ENCODE peak calls at places on chromosomes 5 and 9, in ten cellular contexts. J is lower leg skin, U is OCI-LY7, D is tibial nerve, Q is nephron progenitor cell, X is bronchial epithelial cell, R is omental fat pad, B is right atrium auricular region, O is A549, L is Peyer's patch. M is an unnamed sample.

GRCh38 chr9:123867034-123867433 is 62.9 kb downstream of the DENND1A start:
- DNase-seq in D (no peak), B (no peak), U (peak), L (no peak), X (no peak), O (no peak), J (no peak), R (no peak), Q (no peak), M (no peak)

GRCh38 chr9:138098908-138099791 is 221.6 kb downstream of the CACNA1B start:
- DNase-seq in R (no peak), X (no peak), D (no peak), B (no peak), J (no peak), U (no peak), L (peak), Q (no peak), O (no peak), M (no peak)

GRCh38 chr5:128380324-128380723 is 157.7 kb downstream of the FBN2 start:
- DNase-seq in B (no peak), O (no peak), Q (peak), X (no peak), U (no peak), J (no peak), L (no peak), R (no peak), D (no peak), M (no peak)

GRCh38 chr5:26727916-26728315 is 310.5 kb downstream of the CDH9 start:
- DNase-seq in X (no peak), Q (no peak), J (no peak), R (no peak), L (no peak), U (no peak), B (no peak), D (no peak), O (no peak), M (no peak)

GRCh38 chr5:102296229-102296817 is at the start of gene SLCO4C1:
- DNase-seq in L (peak), B (no peak), D (peak), X (peak), R (no peak), O (peak), Q (peak), U (no peak), J (peak), M (peak)

GRCh38 chr5:33679791-33680190 is 212.0 kb downstream of the ADAMTS12 start:
- DNase-seq in J (no peak), L (no peak), R (no peak), B (no peak), U (no peak), Q (no peak), D (no peak), X (no peak), O (no peak), M (no peak)

GRCh38 chr9:106432631-106433030 is 430.3 kb upstream of the ZNF462 start:
- DNase-seq in J (no peak), R (no peak), Q (no peak), B (no peak), U (no peak), X (peak), L (no peak), O (no peak), D (no peak), M (no peak)

GRCh38 chr5:122704247-122705036 is 70.4 kb upstream of the SNX2 start:
- DNase-seq in J (no peak), U (peak), O (peak), D (no peak), X (peak), R (no peak), L (no peak), B (no peak), Q (no peak), M (no peak)

GRCh38 chr9:117720555-117720954 is 16.4 kb downstream of the TLR4 start:
- DNase-seq in B (peak), L (peak), R (no peak), O (no peak), X (no peak), Q (no peak), U (no peak), D (peak), J (peak), M (no peak)

GRCh38 chr5:33736510-33736909 is 155.3 kb downstream of the ADAMTS12 start:
- DNase-seq in O (peak), B (no peak), R (no peak), D (no peak), U (no peak), J (no peak), X (no peak), L (no peak), Q (no peak), M (no peak)

GRCh38 chr5:16152601-16153568 is 26.7 kb downstream of the MARCHF11 start:
- DNase-seq in D (no peak), L (no peak), O (no peak), Q (no peak), X (peak), U (no peak), R (no peak), J (no peak), B (no peak), M (no peak)

GRCh38 chr9:14062449-14063187 is 251.3 kb downstream of the NFIB start:
- DNase-seq in O (no peak), B (no peak), U (no peak), X (peak), J (no peak), L (no peak), D (no peak), R (no peak), Q (no peak), M (no peak)

GRCh38 chr5:143494162-143494561 is 90.7 kb upstream of the NR3C1 start:
- DNase-seq in J (no peak), Q (no peak), U (no peak), X (peak), O (peak), D (no peak), R (no peak), L (no peak), B (no peak), M (no peak)

GRCh38 chr9:97096793-97097192 is 57.9 kb upstream of the CTSV start:
- DNase-seq in O (no peak), R (no peak), X (no peak), D (no peak), L (no peak), Q (no peak), B (no peak), U (no peak), J (no peak), M (no peak)

GRCh38 chr5:56814963-56815656 is at the start of gene MAP3K1:
- DNase-seq in Q (peak), J (peak), B (peak), L (peak), R (no peak), X (peak), D (peak), O (peak), U (peak), M (peak)

GRCh38 chr5:112006721-112007120 is 249.7 kb upstream of the NREP start:
- DNase-seq in X (peak), R (no peak), B (no peak), O (no peak), Q (no peak), U (no peak), D (no peak), J (no peak), L (no peak), M (no peak)

GRCh38 chr9:27344776-27345175 is 47.8 kb upstream of the EQTN start:
- DNase-seq in D (no peak), Q (no peak), R (no peak), L (no peak), B (no peak), O (no peak), J (no peak), X (no peak), U (no peak), M (no peak)

GRCh38 chr9:132978451-132979087 is at the start of gene GFI1B:
- DNase-seq in B (no peak), U (no peak), L (no peak), R (no peak), X (no peak), D (no peak), O (no peak), J (no peak), Q (no peak), M (no peak)

GRCh38 chr9:133113928-133114351 is 7.1 kb downstream of the RALGDS start:
- DNase-seq in L (no peak), R (no peak), J (no peak), O (no peak), B (no peak), Q (peak), U (no peak), D (no peak), X (no peak), M (no peak)

GRCh38 chr9:95649801-95650213 is 133.0 kb upstream of the PTCH1 start:
- DNase-seq in D (no peak), L (no peak), Q (no peak), R (no peak), J (no peak), B (no peak), O (no peak), X (no peak), U (no peak), M (no peak)

GRCh38 chr9:2208465-2208864 is 193.3 kb downstream of the SMARCA2 start:
- DNase-seq in D (no peak), X (no peak), J (no peak), O (no peak), Q (no peak), R (no peak), B (no peak), U (no peak), L (no peak), M (no peak)

GRCh38 chr5:96572864-96573512 is 89.2 kb upstream of the CAST start:
- DNase-seq in D (no peak), O (peak), U (no peak), X (peak), L (no peak), J (no peak), Q (no peak), B (no peak), R (no peak), M (no peak)

GRCh38 chr9:94921072-94921471 is 194.6 kb downstream of the AOPEP start:
- DNase-seq in D (no peak), X (peak), R (no peak), Q (peak), J (no peak), O (peak), L (no peak), B (no peak), U (no peak), M (no peak)

GRCh38 chr5:118854819-118855218 is 133.5 kb downstream of the DTWD2 start:
- DNase-seq in Q (no peak), O (no peak), J (no peak), X (no peak), D (no peak), R (no peak), U (no peak), L (no peak), B (no peak), M (no peak)

GRCh38 chr5:73596705-73597328 is 29.2 kb upstream of the ARHGEF28 start:
- DNase-seq in U (peak), R (no peak), O (peak), D (peak), B (no peak), X (peak), L (peak), Q (peak), J (no peak), M (no peak)

GRCh38 chr9:3909966-3910650 is 384.3 kb upstream of the RFX3 start:
- DNase-seq in R (no peak), D (no peak), B (no peak), O (no peak), U (no peak), X (no peak), Q (no peak), J (no peak), L (no peak), M (no peak)

GRCh38 chr9:21995652-21996275 is 1.2 kb downstream of the CDKN2B-AS1 start:
- DNase-seq in D (no peak), J (peak), Q (peak), B (peak), R (no peak), X (no peak), L (peak), U (peak), O (no peak), M (no peak)

GRCh38 chr5:43192558-43193170 is 639 bp downstream of the NIM1K start:
- DNase-seq in D (peak), B (no peak), L (peak), R (no peak), U (no peak), O (no peak), Q (peak), X (peak), J (no peak), M (peak)

GRCh38 chr9:77885104-77885672 is 146.4 kb downstream of the GNAQ start:
- DNase-seq in L (no peak), J (no peak), B (no peak), R (no peak), X (peak), D (no peak), O (no peak), Q (no peak), U (no peak), M (no peak)

GRCh38 chr5:157160001-157160400 is 6.1 kb downstream of the GARIN3 start:
- DNase-seq in Q (no peak), L (no peak), R (no peak), J (no peak), O (no peak), D (no peak), B (peak), X (no peak), U (no peak), M (no peak)

GRCh38 chr9:133956520-133957076 is 35.5 kb downstream of the VAV2 start:
- DNase-seq in Q (peak), U (peak), J (no peak), O (no peak), D (no peak), R (no peak), L (no peak), X (no peak), B (no peak), M (peak)

GRCh38 chr9:6443661-6444060 is 30.7 kb downstream of the UHRF2 start:
- DNase-seq in U (no peak), Q (no peak), R (no peak), B (no peak), D (no peak), L (no peak), X (no peak), J (no peak), O (no peak), M (no peak)

GRCh38 chr5:11785771-11786342 is 118.4 kb downstream of the CTNND2 start:
- DNase-seq in B (no peak), D (no peak), L (no peak), O (no peak), X (no peak), Q (no peak), J (no peak), R (no peak), U (no peak), M (no peak)

GRCh38 chr5:179617930-179618329 is 5.5 kb downstream of the HNRNPH1 start:
- DNase-seq in D (no peak), U (no peak), R (no peak), Q (no peak), J (no peak), B (no peak), O (no peak), X (no peak), L (no peak), M (no peak)

GRCh38 chr5:104573979-104574709 is 1011.6 kb upstream of the NUDT12 start:
- DNase-seq in Q (no peak), U (no peak), R (no peak), J (no peak), X (no peak), B (no peak), D (no peak), L (no peak), O (no peak), M (no peak)
- TF ChIP-seq CTCF in Q (no peak), U (no peak), R (no peak), J (no peak), X (no peak), B (no peak), D (no peak), L (no peak), O (no peak), M (no peak)

GRCh38 chr9:9912459-9912858 is 700.3 kb downstream of the PTPRD start:
- DNase-seq in B (no peak), J (no peak), R (no peak), X (peak), U (peak), D (no peak), Q (no peak), L (no peak), O (no peak), M (no peak)
- TF ChIP-seq CTCF in B (peak), J (no peak), R (no peak), X (peak), U (peak), D (no peak), Q (peak), L (no peak), O (no peak), M (no peak)

GRCh38 chr9:882416-882931 is 41.0 kb downstream of the DMRT1 start:
- DNase-seq in Q (no peak), D (no peak), B (no peak), L (no peak), X (peak), O (peak), R (no peak), U (peak), J (no peak), M (no peak)
- TF ChIP-seq CTCF in Q (no peak), D (no peak), B (no peak), L (no peak), X (peak), O (no peak), R (no peak), U (peak), J (no peak), M (no peak)

GRCh38 chr9:88721028-88721427 is 186.1 kb downstream of the NXNL2 start:
- DNase-seq in D (no peak), O (no peak), U (no peak), X (no peak), R (no peak), Q (no peak), J (no peak), L (no peak), B (no peak), M (no peak)

GRCh38 chr9:88721528-88722279 is 186.7 kb downstream of the NXNL2 start:
- DNase-seq in J (no peak), Q (no peak), D (no peak), L (no peak), O (no peak), B (no peak), R (no peak), U (no peak), X (no peak), M (no peak)

GRCh38 chr9:88724241-88724805 is 189.3 kb downstream of the NXNL2 start:
- DNase-seq in J (no peak), O (no peak), D (no peak), Q (no peak), B (no peak), U (no peak), R (no peak), X (no peak), L (no peak), M (no peak)

GRCh38 chr9:88723751-88724150 is 188.8 kb downstream of the NXNL2 start:
- DNase-seq in B (no peak), D (no peak), X (no peak), U (no peak), J (no peak), R (no peak), O (no peak), Q (no peak), L (no peak), M (no peak)

DNA sequence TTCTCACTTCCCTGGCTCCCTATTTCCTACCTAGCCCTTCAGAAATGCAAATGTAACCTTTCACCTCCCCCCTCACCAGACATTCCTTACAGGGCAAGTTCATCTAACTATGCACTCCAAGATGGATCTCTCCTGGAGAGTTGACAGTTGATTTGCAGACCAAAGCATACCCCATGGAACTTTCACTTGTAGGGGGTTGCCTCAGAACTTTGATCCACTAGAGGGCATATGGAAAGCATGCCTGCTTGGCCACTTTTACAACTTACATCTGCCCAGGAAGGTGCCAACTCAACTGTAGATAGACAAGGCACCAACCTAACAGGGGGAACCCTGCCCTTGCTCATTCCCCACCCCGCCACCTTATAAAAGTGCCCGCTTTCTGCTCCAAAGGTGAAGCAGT is 187.8 kb downstream of the NXNL2 start:
- DNase-seq in L (no peak), O (peak), Q (no peak), U (peak), X (peak), B (no peak), D (no peak), R (no peak), J (no peak), M (no peak)
- TF ChIP-seq CTCF in L (no peak), O (peak), Q (no peak), U (peak), X (peak), B (peak), D (peak), R (no peak), J (no peak), M (no peak)

GRCh38 chr9:113589407-113589806 is 125.9 kb downstream of the RGS3 start:
- DNase-seq in D (no peak), R (no peak), X (no peak), B (no peak), Q (no peak), J (no peak), O (no peak), L (no peak), U (no peak), M (no peak)
- TF ChIP-seq CTCF in D (no peak), R (no peak), X (no peak), B (no peak), Q (no peak), J (no peak), O (no peak), L (no peak), U (no peak), M (no peak)